ENCODE peak calls at places on chromosomes 13 and 19, in seven cellular contexts. H is neural progenitor cell, V is hepatocyte, Q is MM.1S, A is PC-3, O is OCI-LY7, G is SK-N-SH. U is an unnamed sample.
A peak's percentile ranks its signal among the peaks of the same experiment; 100 is the strongest.

GRCh38 chr19:1417145-1417544 is 9.8 kb downstream of the DAZAP1 start:
- DNase-seq in H (no peak), A (no peak), G (no peak), O (no peak), V (no peak), Q (no peak), U (no peak)

GRCh38 chr13:65540064-65540635 is 1690.0 kb downstream of the PCDH9 start:
- DNase-seq in Q (no peak), G (no peak), A (peak; percentile 79), O (no peak), H (no peak), V (no peak), U (no peak)

GRCh38 chr13:95354680-95355487 is 53.6 kb upstream of the ABCC4 start:
- DNase-seq in Q (no peak), V (peak; percentile 28), H (peak; percentile 39), A (no peak), G (no peak), O (no peak), U (no peak)

GRCh38 chr19:48982280-48982679 is 10.8 kb downstream of the GYS1 start:
- DNase-seq in O (no peak), Q (no peak), H (peak; percentile 63), A (no peak), V (no peak), G (no peak), U (peak; percentile 21)

GRCh38 chr13:49214917-49215376 is 5.2 kb upstream of the MLNR start:
- DNase-seq in A (peak; percentile 11), Q (peak; percentile 54), V (no peak), G (no peak), H (no peak), O (peak; percentile 72), U (peak; percentile 24)

GRCh38 chr19:52336976-52337375 is 933 bp downstream of the ZNF610 start:
- DNase-seq in V (peak; percentile 26), Q (no peak), O (no peak), H (peak; percentile 26), A (no peak), G (peak; percentile 45), U (peak; percentile 43)

GRCh38 chr19:43725468-43725867 is 9.6 kb downstream of the IRGC start:
- DNase-seq in Q (no peak), V (no peak), A (no peak), O (peak; percentile 25), H (no peak), G (no peak), U (no peak)

GRCh38 chr19:42091300-42092266 is 15.6 kb downstream of the ZNF574 start:
- DNase-seq in G (peak; percentile 50), V (no peak), Q (no peak), H (no peak), O (no peak), A (peak; percentile 49), U (peak; percentile 79)

GRCh38 chr13:53781941-53782340 is 753.3 kb downstream of the OLFM4 start:
- DNase-seq in V (peak; percentile 35), Q (no peak), G (no peak), A (peak; percentile 10), O (no peak), H (peak; percentile 46), U (no peak)

GRCh38 chr13:69856331-69856730 is 251.3 kb upstream of the ATXN8OS start:
- DNase-seq in H (peak; percentile 44), G (no peak), V (peak; percentile 46), O (no peak), Q (no peak), A (peak; percentile 3), U (no peak)

GRCh38 chr19:41859213-41859617 is 840 bp upstream of the RPS19 start:
- DNase-seq in A (no peak), H (no peak), V (no peak), Q (no peak), G (no peak), O (no peak), U (no peak)

GRCh38 chr13:112968380-112968909 is 569 bp upstream of the MCF2L start:
- DNase-seq in A (peak; percentile 41), G (peak; percentile 82), Q (no peak), V (peak; percentile 75), H (peak; percentile 43), O (peak; percentile 24), U (no peak)

GRCh38 chr19:48770734-48771472 is 15.6 kb downstream of the FGF21 start:
- DNase-seq in H (no peak), Q (no peak), V (no peak), A (peak; percentile 34), O (no peak), G (no peak), U (no peak)

GRCh38 chr13:112881656-112882554 is 87.1 kb upstream of the MCF2L start:
- DNase-seq in A (no peak), H (no peak), Q (no peak), O (no peak), V (no peak), G (no peak), U (no peak)

GRCh38 chr19:10238172-10238783 is 7.1 kb upstream of the S1PR2 start:
- DNase-seq in V (peak; percentile 78), G (no peak), A (peak; percentile 77), Q (no peak), O (peak; percentile 56), H (no peak), U (peak; percentile 83)

GRCh38 chr13:66543780-66544179 is 686.4 kb downstream of the PCDH9 start:
- DNase-seq in O (peak; percentile 40), V (no peak), Q (no peak), G (no peak), A (no peak), H (no peak), U (no peak)

GRCh38 chr19:45497791-45498190 is 452 bp upstream of the PPM1N start:
- DNase-seq in O (no peak), G (no peak), H (peak; percentile 67), A (no peak), V (no peak), Q (no peak), U (no peak)

GRCh38 chr19:55494172-55494761 is 6.0 kb downstream of the SSC5D start:
- DNase-seq in Q (no peak), H (no peak), A (no peak), O (no peak), V (no peak), G (no peak), U (no peak)

GRCh38 chr19:1975081-1975480 is 34.1 kb downstream of the CSNK1G2 start:
- DNase-seq in A (no peak), O (no peak), Q (no peak), H (no peak), G (no peak), V (no peak), U (peak; percentile 17)

GRCh38 chr13:106819413-106820180 is 251.7 kb upstream of the ARGLU1 start:
- DNase-seq in O (no peak), Q (no peak), V (no peak), A (no peak), H (no peak), G (no peak), U (no peak)

GRCh38 chr13:67033170-67033569 is 197.0 kb downstream of the PCDH9 start:
- DNase-seq in O (no peak), A (no peak), Q (no peak), G (no peak), V (no peak), H (no peak), U (no peak)

DNA sequence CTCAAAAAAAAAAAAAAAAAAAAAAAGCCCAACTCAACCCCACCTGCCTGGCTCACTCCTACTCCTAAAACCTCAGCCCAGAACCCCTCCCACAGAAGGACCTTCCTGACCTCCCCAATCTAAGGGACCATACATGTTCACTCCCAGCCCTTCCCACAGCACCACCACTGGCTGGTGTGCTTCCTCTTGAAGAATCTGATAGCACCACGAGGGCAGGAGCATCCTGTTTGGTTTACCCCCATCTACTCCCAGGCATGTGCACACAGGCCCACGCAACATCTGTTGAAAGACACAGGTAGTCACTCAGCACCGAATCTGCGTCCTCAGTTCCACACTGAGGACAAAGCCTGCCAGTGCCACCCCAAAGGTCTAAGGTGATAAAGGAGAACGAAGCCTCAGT is 8.2 kb downstream of the LATS2 start:
- DNase-seq in G (no peak), Q (no peak), O (no peak), H (no peak), A (no peak), V (no peak), U (no peak)
- H4K20me1 ChIP-seq in G (peaks cover 99% of the 10 kb centered on the region), Q (no peaks in the 10 kb centered on the region), O (no peaks in the 10 kb centered on the region), H (peaks cover 100% of the 10 kb centered on the region), A (peaks cover 28% of the 10 kb centered on the region), V (peaks cover 88% of the 10 kb centered on the region), U (peaks cover 56% of the 10 kb centered on the region)

GRCh38 chr19:46860846-46861690 is at the start of gene ARHGAP35:
- DNase-seq in Q (peak; percentile 88), A (peak; percentile 78), G (peak; percentile 92), V (peak; percentile 70), H (no peak), O (peak; percentile 27), U (peak; percentile 87)

GRCh38 chr19:46860125-46860845 is 512 bp upstream of the ARHGAP35 start:
- DNase-seq in G (peak; percentile 90), V (peak; percentile 99), A (peak; percentile 94), Q (peak; percentile 97), O (peak; percentile 98), H (peak; percentile 98), U (peak; percentile 99)

GRCh38 chr19:46862504-46862835 is 1.7 kb downstream of the ARHGAP35 start:
- DNase-seq in G (no peak), V (no peak), O (no peak), H (no peak), A (no peak), Q (no peak), U (peak; percentile 64)

GRCh38 chr19:46861691-46862503 is 1.1 kb downstream of the ARHGAP35 start:
- DNase-seq in O (peak; percentile 30), Q (no peak), G (no peak), A (peak; percentile 28), V (no peak), H (peak; percentile 54), U (peak; percentile 64)

GRCh38 chr19:46859637-46860124 is 1.1 kb upstream of the ARHGAP35 start:
- DNase-seq in G (peak; percentile 58), H (no peak), A (peak; percentile 51), V (peak; percentile 69), O (no peak), Q (no peak), U (peak; percentile 78)
- TF ChIP-seq EZH2phosphoT487 in G (no peak), H (no peak), A (no peak), V (no peak), O (no peak), Q (no peak), U (no peak)

GRCh38 chr19:53875602-53876340 is 6.2 kb upstream of the PRKCG start:
- DNase-seq in Q (no peak), H (no peak), V (no peak), A (no peak), O (no peak), G (no peak), U (no peak)
- H3K27ac ChIP-seq in Q (no peak overlapping the region), H (no peak overlapping the region), V (no peak overlapping the region), A (no peak overlapping the region), O (no peak overlapping the region), G (no peak overlapping the region), U (no peak overlapping the region)

GRCh38 chr19:18647371-18647767 is 10.5 kb downstream of the KLHL26 start:
- DNase-seq in V (no peak), G (no peak), A (no peak), O (no peak), Q (no peak), H (no peak), U (no peak)
- H4K20me1 ChIP-seq in V (peaks cover 3% of the 10 kb centered on the region), G (peaks cover 3% of the 10 kb centered on the region), A (peaks cover 6% of the 10 kb centered on the region), O (no peaks in the 10 kb centered on the region), Q (no peaks in the 10 kb centered on the region), H (peaks cover 76% of the 10 kb centered on the region), U (no peaks in the 10 kb centered on the region)